ENCODE peak calls at places on chromosomes 11 and 22, in eight cellular contexts. B is A549, D is IMR-90, E is tibial nerve, T is HCT116, Q is testis, F is thyroid gland, L is adrenal gland. V is an unnamed sample.

GRCh38 chr11:112962854-112963367 is 1.7 kb downstream of the NCAM1 start:
- DNase-seq in B (no peak), D (no peak), E (no peak), T (no peak), Q (peak), F (peak), L (peak), V (no peak)

GRCh38 chr11:69403556-69404215 is 77.8 kb upstream of the LINC01488 start:
- DNase-seq in B (peak), D (peak), E (no peak), T (no peak), Q (no peak), F (no peak), L (no peak), V (no peak)

GRCh38 chr22:38089474-38089851 is 5.5 kb upstream of the SLC16A8 start:
- DNase-seq in B (no peak), D (no peak), E (no peak), T (no peak), Q (no peak), F (no peak), L (no peak), V (no peak)

GRCh38 chr11:129315781-129316579 is 59.7 kb upstream of the BARX2 start:
- DNase-seq in B (no peak), D (no peak), E (no peak), T (peak), Q (no peak), F (no peak), L (no peak), V (peak)

GRCh38 chr11:12089041-12089440 is 21.3 kb upstream of the MICAL2 start:
- DNase-seq in B (no peak), D (no peak), E (no peak), T (no peak), Q (no peak), F (no peak), L (no peak), V (no peak)

GRCh38 chr11:67545280-67545679 is 22.0 kb upstream of the CABP2 start:
- DNase-seq in B (no peak), D (no peak), E (no peak), T (no peak), Q (no peak), F (peak), L (peak), V (no peak)

GRCh38 chr11:117249571-117249970 is 17.1 kb downstream of the RNF214 start:
- DNase-seq in B (no peak), D (no peak), E (no peak), T (no peak), Q (no peak), F (no peak), L (no peak), V (no peak)

GRCh38 chr22:43884600-43885318 is 7.1 kb downstream of the PNPLA5 start:
- DNase-seq in B (peak), D (peak), E (peak), T (no peak), Q (peak), F (peak), L (peak), V (no peak)

GRCh38 chr11:47889714-47890441 is 41.7 kb upstream of the NUP160 start:
- DNase-seq in B (no peak), D (no peak), E (no peak), T (no peak), Q (no peak), F (peak), L (no peak), V (no peak)

GRCh38 chr11:93570759-93571413 is 27.7 kb upstream of the SMCO4 start:
- DNase-seq in B (peak), D (peak), E (no peak), T (no peak), Q (peak), F (peak), L (peak), V (no peak)

GRCh38 chr11:126680109-126680508 is 320.5 kb downstream of the KIRREL3 start:
- DNase-seq in B (no peak), D (peak), E (no peak), T (no peak), Q (no peak), F (no peak), L (no peak), V (no peak)

GRCh38 chr11:16261836-16262644 is 94.3 kb downstream of the SOX6 start:
- DNase-seq in B (no peak), D (no peak), E (no peak), T (no peak), Q (no peak), F (no peak), L (no peak), V (no peak)

GRCh38 chr11:46352063-46352841 is 5.0 kb downstream of the DGKZ start:
- DNase-seq in B (peak), D (no peak), E (no peak), T (no peak), Q (peak), F (no peak), L (peak), V (no peak)

GRCh38 chr22:42884616-42885375 is 27.7 kb upstream of the ARFGAP3 start:
- DNase-seq in B (no peak), D (no peak), E (no peak), T (no peak), Q (no peak), F (no peak), L (no peak), V (no peak)

GRCh38 chr11:721913-722811 is 16.1 kb downstream of the EPS8L2 start:
- DNase-seq in B (no peak), D (no peak), E (no peak), T (no peak), Q (no peak), F (no peak), L (no peak), V (no peak)

GRCh38 chr11:86398106-86398505 is 23.4 kb downstream of the CCDC81 start:
- DNase-seq in B (no peak), D (no peak), E (no peak), T (no peak), Q (no peak), F (no peak), L (no peak), V (no peak)

GRCh38 chr11:101127699-101128570 is 1.7 kb downstream of the PGR start:
- DNase-seq in B (no peak), D (no peak), E (no peak), T (no peak), Q (peak), F (peak), L (peak), V (peak)

GRCh38 chr22:49433717-49434611 is 393.7 kb downstream of the BRD1 start:
- DNase-seq in B (peak), D (no peak), E (no peak), T (no peak), Q (no peak), F (no peak), L (no peak), V (peak)

GRCh38 chr11:3837793-3838192 is 3.0 kb downstream of the RHOG start:
- DNase-seq in B (no peak), D (no peak), E (no peak), T (no peak), Q (peak), F (no peak), L (peak), V (no peak)

GRCh38 chr22:44661659-44662569 is 40.1 kb upstream of the PRR5 start:
- DNase-seq in B (no peak), D (no peak), E (no peak), T (no peak), Q (no peak), F (no peak), L (no peak), V (no peak)

GRCh38 chr11:46977940-46978595 is 41.5 kb downstream of the CSTPP1 start:
- DNase-seq in B (peak), D (peak), E (no peak), T (no peak), Q (no peak), F (no peak), L (no peak), V (no peak)

GRCh38 chr11:121461843-121462242 is 9.1 kb upstream of the SORL1-AS1 start:
- DNase-seq in B (no peak), D (no peak), E (no peak), T (no peak), Q (no peak), F (no peak), L (no peak), V (no peak)

GRCh38 chr11:121458551-121458950 is 5.8 kb upstream of the SORL1-AS1 start:
- DNase-seq in B (no peak), D (no peak), E (no peak), T (no peak), Q (no peak), F (no peak), L (no peak), V (no peak)

GRCh38 chr11:121459413-121460041 is 6.8 kb upstream of the SORL1-AS1 start:
- DNase-seq in B (no peak), D (no peak), E (no peak), T (no peak), Q (no peak), F (no peak), L (no peak), V (no peak)

GRCh38 chr11:121463689-121464335 is 11.0 kb upstream of the SORL1-AS1 start:
- DNase-seq in B (no peak), D (no peak), E (no peak), T (no peak), Q (no peak), F (no peak), L (no peak), V (no peak)

GRCh38 chr11:121460941-121461514 is 8.3 kb upstream of the SORL1-AS1 start:
- DNase-seq in B (no peak), D (no peak), E (no peak), T (no peak), Q (no peak), F (peak), L (no peak), V (peak)
- H3K4me3 ChIP-seq in B (no peak), D (no peak), E (no peak), T (no peak), Q (no peak), F (no peak), L (no peak), V (no peak)

GRCh38 chr11:72006309-72007088 is 7.8 kb downstream of the IL18BP start:
- DNase-seq in B (no peak), D (no peak), E (no peak), T (no peak), Q (no peak), F (no peak), L (no peak), V (no peak)
- TF ChIP-seq POLR2A in B (no peak), D (no peak), E (no peak), T (no peak), Q (no peak), F (no peak), L (no peak), V (no peak)

GRCh38 chr11:111764621-111765020 is 1.6 kb downstream of the PPP2R1B start:
- DNase-seq in B (no peak), D (peak), E (no peak), T (no peak), Q (peak), F (no peak), L (no peak), V (no peak)

GRCh38 chr11:111765320-111765983 is 737 bp downstream of the PPP2R1B start:
- DNase-seq in B (no peak), D (no peak), E (no peak), T (no peak), Q (peak), F (no peak), L (no peak), V (peak)

GRCh38 chr11:111766834-111767142 is 599 bp upstream of the PPP2R1B start:
- DNase-seq in B (no peak), D (no peak), E (no peak), T (no peak), Q (no peak), F (no peak), L (no peak), V (no peak)

GRCh38 chr11:111762981-111763643 is 3.1 kb downstream of the PPP2R1B start:
- DNase-seq in B (no peak), D (peak), E (no peak), T (no peak), Q (no peak), F (no peak), L (no peak), V (no peak)

DNA sequence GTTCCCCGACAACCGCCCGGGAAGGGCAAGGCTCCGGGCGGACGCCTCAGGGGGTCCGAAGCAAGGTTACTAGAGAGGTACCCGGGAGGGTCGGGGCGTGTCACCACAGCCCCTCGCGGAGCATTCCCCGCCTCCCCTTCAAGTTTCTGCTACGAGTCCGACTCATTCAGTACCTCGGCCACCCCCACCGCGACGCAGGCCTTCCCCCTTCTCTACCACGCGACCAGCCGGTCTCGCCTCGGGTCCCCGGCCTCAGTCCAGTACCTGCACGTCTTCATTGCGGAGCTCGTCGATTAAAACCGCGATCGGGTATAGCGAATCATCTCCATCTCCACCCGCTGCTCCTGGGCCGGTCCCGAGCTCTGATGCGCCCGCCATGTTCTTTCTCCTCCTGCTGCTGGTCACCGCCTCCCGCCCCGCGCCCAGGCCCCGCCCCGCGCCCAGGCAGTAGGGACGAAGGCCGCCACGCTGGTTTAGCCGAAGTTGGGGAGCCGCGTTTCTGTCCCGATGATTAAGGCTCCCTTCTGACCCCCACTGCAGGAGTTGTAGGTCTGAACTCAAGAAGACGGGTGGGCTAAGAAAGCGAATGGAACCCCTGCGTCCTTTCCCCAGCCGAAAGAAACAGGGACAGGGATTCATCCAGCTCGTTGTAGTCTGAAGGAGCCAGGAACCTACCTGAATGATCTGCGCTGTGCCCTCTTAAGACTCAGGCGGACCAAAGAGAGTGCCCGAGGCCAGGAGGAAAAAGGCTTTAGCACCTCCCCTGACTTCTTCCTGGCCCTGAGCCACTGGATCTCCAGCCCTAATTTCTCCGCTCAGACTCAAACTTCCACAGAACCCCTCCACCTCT is at the start of gene PPP2R1B:
- DNase-seq in B (peak), D (peak), E (peak), T (peak), Q (peak), F (peak), L (peak), V (peak)
- TF ChIP-seq CTCF in B (no peak), D (no peak), E (no peak), T (no peak), Q (no peak), F (no peak), L (no peak), V (no peak)

GRCh38 chr11:20134991-20135736 is 25.1 kb downstream of the DBX1 start:
- DNase-seq in B (no peak), D (no peak), E (no peak), T (no peak), Q (no peak), F (no peak), L (no peak), V (no peak)

GRCh38 chr11:20132667-20133039 is 27.6 kb downstream of the DBX1 start:
- DNase-seq in B (no peak), D (no peak), E (no peak), T (no peak), Q (no peak), F (no peak), L (no peak), V (no peak)

GRCh38 chr11:20126724-20127123 is 33.6 kb downstream of the DBX1 start:
- DNase-seq in B (no peak), D (no peak), E (no peak), T (no peak), Q (no peak), F (no peak), L (no peak), V (no peak)

GRCh38 chr11:20127671-20128527 is 32.4 kb downstream of the DBX1 start:
- DNase-seq in B (peak), D (peak), E (peak), T (peak), Q (peak), F (peak), L (peak), V (peak)

DNA sequence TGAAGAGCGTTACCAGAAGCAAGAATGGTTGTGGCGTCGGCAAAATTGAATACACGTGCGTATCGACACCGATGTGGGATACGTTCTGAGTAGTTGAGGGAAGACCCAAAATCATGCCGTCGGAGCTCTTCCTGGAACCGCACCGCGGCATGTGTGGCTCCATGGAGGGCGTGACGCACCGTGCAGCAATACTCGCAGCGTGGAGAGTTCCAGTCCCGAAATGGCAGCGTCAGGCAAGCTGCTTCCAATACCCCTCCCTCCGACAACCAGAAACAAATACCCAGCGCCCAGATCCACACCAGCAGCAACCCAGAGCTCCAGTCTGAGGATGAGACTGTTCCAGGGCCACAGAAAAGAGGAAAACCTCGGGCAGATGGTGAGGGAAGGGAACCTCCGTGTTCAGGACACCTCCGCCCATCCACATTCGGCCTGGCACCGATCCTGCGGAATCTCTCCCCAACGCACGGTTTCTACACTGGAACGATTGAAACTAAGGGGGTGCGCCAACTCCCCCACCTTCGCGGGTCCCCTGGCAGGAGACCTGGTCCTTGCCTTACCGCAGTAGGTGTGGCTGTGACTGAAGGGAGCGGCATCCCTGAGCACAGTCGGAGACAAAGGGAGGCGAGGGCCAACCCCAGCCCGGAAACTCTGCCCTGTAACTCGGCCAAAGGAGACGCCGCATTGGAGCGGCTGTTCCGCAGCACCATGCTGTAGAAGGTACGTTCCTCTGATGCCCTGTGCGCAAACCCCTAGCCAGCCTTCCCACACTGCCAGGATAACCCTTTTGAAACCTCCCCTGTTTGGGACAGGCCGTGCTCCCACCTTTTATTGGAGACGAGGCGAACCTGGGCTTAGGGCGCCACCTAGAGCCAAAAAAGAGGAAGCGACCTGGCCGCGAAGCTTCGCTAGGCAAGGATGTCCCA is 28.3 kb downstream of the DBX1 start:
- DNase-seq in B (peak), D (peak), E (no peak), T (no peak), Q (peak), F (peak), L (peak), V (peak)
- H3K4me3 ChIP-seq in B (peak), D (peak), E (peak), T (no peak), Q (peak), F (peak), L (no peak), V (peak)

GRCh38 chr11:14413307-14414072 is 54.5 kb upstream of the RRAS2 start:
- DNase-seq in B (peak), D (peak), E (no peak), T (no peak), Q (no peak), F (no peak), L (no peak), V (no peak)
- TF ChIP-seq POLR2A in B (no peak), D (no peak), E (no peak), T (no peak), Q (no peak), F (no peak), L (no peak), V (no peak)

GRCh38 chr11:8180469-8180868 is 11.6 kb upstream of the RIC3 start:
- DNase-seq in B (no peak), D (no peak), E (no peak), T (no peak), Q (no peak), F (no peak), L (no peak), V (no peak)
- TF ChIP-seq CTCF in B (no peak), D (no peak), E (no peak), T (no peak), Q (no peak), F (no peak), L (no peak), V (no peak)

GRCh38 chr22:47401976-47402770 is 639.7 kb downstream of the TBC1D22A start:
- DNase-seq in B (no peak), D (no peak), E (no peak), T (no peak), Q (no peak), F (no peak), L (no peak), V (no peak)
- H3K4me3 ChIP-seq in B (no peak), D (no peak), E (no peak), T (no peak), Q (no peak), F (no peak), L (no peak), V (no peak)

GRCh38 chr11:18521123-18521522 is 5.6 kb downstream of the TSG101 start:
- DNase-seq in B (no peak), D (no peak), E (no peak), T (no peak), Q (no peak), F (no peak), L (no peak), V (no peak)
- TF ChIP-seq POLR2A in B (no peak), D (no peak), E (no peak), T (no peak), Q (no peak), F (no peak), L (no peak), V (no peak)

GRCh38 chr11:65354265-65355012 is at the start of gene TIGD3:
- DNase-seq in B (peak), D (peak), E (peak), T (peak), Q (peak), F (peak), L (peak), V (peak)

GRCh38 chr11:65353376-65353775 is 1.2 kb upstream of the TIGD3 start:
- DNase-seq in B (no peak), D (no peak), E (no peak), T (no peak), Q (no peak), F (no peak), L (no peak), V (no peak)

GRCh38 chr11:65351511-65351910 is 3.0 kb upstream of the TIGD3 start:
- DNase-seq in B (no peak), D (no peak), E (no peak), T (no peak), Q (no peak), F (no peak), L (no peak), V (no peak)

GRCh38 chr11:65353900-65354264 is 669 bp upstream of the TIGD3 start:
- DNase-seq in B (no peak), D (no peak), E (no peak), T (no peak), Q (no peak), F (peak), L (no peak), V (no peak)

GRCh38 chr11:65352783-65353182 is 1.8 kb upstream of the TIGD3 start:
- DNase-seq in B (no peak), D (peak), E (no peak), T (no peak), Q (no peak), F (no peak), L (no peak), V (no peak)
- TF ChIP-seq CTCF in B (peak), D (peak), E (no peak), T (peak), Q (no peak), F (peak), L (no peak), V (no peak)

GRCh38 chr11:103536335-103536722 is 427.1 kb downstream of the DYNC2H1 start:
- DNase-seq in B (no peak), D (no peak), E (no peak), T (no peak), Q (no peak), F (no peak), L (no peak), V (no peak)
- H3K4me3 ChIP-seq in B (no peak), D (no peak), E (no peak), T (no peak), Q (peak), F (no peak), L (no peak), V (no peak)